ENCODE peak calls at places on chromosomes 2 and 18, in ten cellular contexts. G is MCF 10A, A is D341Med, N is H4, I is NAMALWA, V is ELF-1, F is NCI-H1930, Y is GM10248, R is amygdala, E is cardiac muscle cell. B is an unnamed sample.

GRCh38 chr2:71877636-71878035 is 270.0 kb downstream of the CYP26B1 start:
- DNase-seq in G (no peak), A (no peak), N (no peak), I (no peak), V (no peak), F (no peak), Y (no peak), R (no peak), E (no peak), B (no peak)

GRCh38 chr2:236806133-236806532 is 236.5 kb downstream of the ACKR3 start:
- DNase-seq in G (no peak), A (no peak), N (no peak), I (no peak), V (no peak), F (no peak), Y (no peak), R (no peak), E (no peak), B (no peak)

GRCh38 chr2:175844169-175844568 is 157.9 kb downstream of the LNPK start:
- DNase-seq in G (peak), A (no peak), N (peak), I (no peak), V (no peak), F (no peak), Y (no peak), R (no peak), E (no peak), B (no peak)

GRCh38 chr2:189163889-189164288 is 15.7 kb downstream of the COL5A2 start:
- DNase-seq in G (no peak), A (no peak), N (peak), I (no peak), V (no peak), F (no peak), Y (no peak), R (no peak), E (peak), B (no peak)

GRCh38 chr18:63152791-63153190 is 166.8 kb downstream of the BCL2 start:
- DNase-seq in G (no peak), A (no peak), N (no peak), I (no peak), V (no peak), F (no peak), Y (no peak), R (no peak), E (no peak), B (no peak)

GRCh38 chr18:61581578-61582204 is 248.5 kb downstream of the CDH20 start:
- DNase-seq in G (peak), A (peak), N (peak), I (peak), V (peak), F (peak), Y (peak), R (peak), E (peak), B (peak)

GRCh38 chr2:196979976-196980375 is 53.5 kb upstream of the PGAP1 start:
- DNase-seq in G (no peak), A (no peak), N (no peak), I (no peak), V (no peak), F (no peak), Y (no peak), R (no peak), E (no peak), B (no peak)

GRCh38 chr2:64204006-64204632 is 59.9 kb upstream of the PELI1 start:
- DNase-seq in G (peak), A (no peak), N (peak), I (peak), V (peak), F (no peak), Y (peak), R (no peak), E (no peak), B (peak)

B was measured in Peyer's patch.